ENCODE peak calls at places on chromosomes 4 and X, in nine cellular contexts. Q is uterus; J is AG04450; C is endothelial cell; G is mesothelial cell of epicardium; P is IMR-90; V is AG04449; F is CD8-positive, alpha-beta T cell; B is upper lobe of left lung. H is an unnamed sample.

GRCh38 chr4:118173956-118174355 is 139.7 kb downstream of the NDST3 start:
- DNase-seq in Q (no peak), J (peak; percentile 82), C (no peak), G (no peak), P (peak; percentile 96), V (peak; percentile 77), F (no peak), B (no peak), H (no peak)

GRCh38 chrX:68503830-68504229 is 5.0 kb downstream of the YIPF6 start:
- DNase-seq in Q (no peak), J (no peak), C (no peak), G (no peak), P (peak; percentile 17), V (no peak), F (no peak), B (no peak), H (no peak)

GRCh38 chrX:63958134-63958865 is 173.3 kb upstream of the ARHGEF9 start:
- DNase-seq in Q (no peak), J (no peak), C (no peak), G (no peak), P (no peak), V (no peak), F (no peak), B (no peak), H (no peak)

GRCh38 chrX:129980540-129981206 is 1.8 kb upstream of the BCORL1 start:
- DNase-seq in Q (peak; percentile 71), J (no peak), C (no peak), G (peak; percentile 32), P (no peak), V (no peak), F (no peak), B (peak; percentile 91), H (no peak)

GRCh38 chrX:119870626-119871131 is 854 bp downstream of the RNF113A start:
- DNase-seq in Q (no peak), J (no peak), C (peak; percentile 5), G (no peak), P (peak; percentile 23), V (no peak), F (peak; percentile 44), B (no peak), H (no peak)

GRCh38 chrX:123254457-123254856 is 70.4 kb downstream of the GRIA3 start:
- DNase-seq in Q (no peak), J (no peak), C (no peak), G (no peak), P (no peak), V (no peak), F (no peak), B (no peak), H (no peak)

GRCh38 chrX:69073721-69074120 is 91.5 kb downstream of the PJA1 start:
- DNase-seq in Q (peak; percentile 4), J (no peak), C (no peak), G (no peak), P (no peak), V (no peak), F (no peak), B (no peak), H (no peak)

GRCh38 chrX:38887222-38887621 is 86.0 kb downstream of the MID1IP1 start:
- DNase-seq in Q (no peak), J (no peak), C (no peak), G (no peak), P (no peak), V (no peak), F (no peak), B (no peak), H (no peak)

GRCh38 chr4:55162396-55162795 is 37.0 kb upstream of the KDR start:
- DNase-seq in Q (no peak), J (no peak), C (no peak), G (no peak), P (no peak), V (no peak), F (no peak), B (no peak), H (no peak)

GRCh38 chr4:141884070-141884469 is 247.7 kb downstream of the IL15 start:
- DNase-seq in Q (no peak), J (no peak), C (no peak), G (no peak), P (no peak), V (no peak), F (no peak), B (no peak), H (no peak)

GRCh38 chr4:39614487-39615162 is 24.0 kb downstream of the SMIM14 start:
- DNase-seq in Q (no peak), J (no peak), C (no peak), G (no peak), P (peak; percentile 87), V (no peak), F (no peak), B (no peak), H (no peak)

GRCh38 chrX:153973127-153974002 is 811 bp downstream of the TMEM187 start:
- DNase-seq in Q (no peak), J (no peak), C (no peak), G (no peak), P (no peak), V (no peak), F (no peak), B (no peak), H (no peak)

GRCh38 chrX:65035451-65035779 is 59.2 kb upstream of the ZC4H2 start:
- DNase-seq in Q (peak; percentile 25), J (no peak), C (peak; percentile 22), G (no peak), P (peak; percentile 21), V (no peak), F (no peak), B (peak; percentile 19), H (no peak)

GRCh38 chrX:44904542-44905115 is 31.6 kb downstream of the KDM6A start:
- DNase-seq in Q (no peak), J (no peak), C (no peak), G (no peak), P (no peak), V (no peak), F (no peak), B (no peak), H (no peak)
- TF ChIP-seq CTCF in Q (no peak), J (peak; percentile 35), C (no peak), G (no peak), P (no peak), V (no peak), F (no peak), B (no peak), H (no peak)

GRCh38 chr4:104063341-104063740 is 343.6 kb upstream of the TACR3 start:
- DNase-seq in Q (no peak), J (no peak), C (no peak), G (no peak), P (no peak), V (no peak), F (no peak), B (no peak), H (no peak)

GRCh38 chr4:104066533-104066932 is 346.7 kb upstream of the TACR3 start:
- DNase-seq in Q (no peak), J (no peak), C (no peak), G (no peak), P (no peak), V (no peak), F (no peak), B (no peak), H (no peak)

DNA sequence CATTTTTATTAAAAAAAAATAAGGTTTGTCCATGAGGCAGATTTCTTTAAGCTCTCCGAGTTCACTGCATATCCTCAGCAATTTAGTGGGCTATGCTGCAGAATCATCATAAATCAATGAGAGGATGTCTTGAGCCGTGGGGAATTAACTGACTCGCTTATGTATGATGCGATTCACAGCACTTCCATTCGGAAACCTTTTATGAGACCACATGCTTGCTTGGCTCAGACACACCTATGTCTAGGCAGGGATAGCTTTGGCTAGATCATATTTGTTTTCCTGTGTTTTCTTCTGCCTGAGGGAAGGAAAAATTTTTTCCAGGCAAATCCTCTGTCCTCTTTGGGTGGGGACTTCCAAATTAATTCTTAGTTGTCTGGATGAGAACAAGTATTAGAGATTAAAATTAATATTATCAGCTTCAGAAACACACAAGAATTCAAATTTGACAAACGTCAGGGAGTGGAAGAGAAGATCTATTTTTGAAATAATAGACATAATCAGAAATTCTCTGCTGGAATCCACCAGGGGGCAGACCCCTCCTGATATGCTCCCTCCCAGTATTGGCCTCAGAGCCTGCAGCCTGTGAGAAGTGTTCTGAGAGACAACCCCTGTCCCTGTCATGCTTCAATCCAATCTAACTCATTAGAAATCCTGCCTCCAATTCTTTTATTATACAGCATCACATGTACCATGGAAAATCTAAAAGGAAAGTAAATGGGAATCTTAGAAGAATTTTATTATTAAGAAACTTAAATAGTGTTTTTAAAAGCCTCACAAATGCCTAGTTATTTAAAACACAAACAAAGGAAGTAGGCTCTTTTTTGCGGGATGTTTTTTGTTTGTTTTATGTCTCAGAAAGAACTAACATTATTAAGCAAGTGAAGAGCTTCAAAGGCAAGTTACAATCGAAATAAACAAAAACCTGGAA is 345.1 kb upstream of the TACR3 start:
- DNase-seq in Q (no peak), J (no peak), C (peak; percentile 65), G (peak; percentile 40), P (no peak), V (no peak), F (no peak), B (no peak), H (no peak)
- TF ChIP-seq CTCF in Q (peak; percentile 14), J (no peak), C (peak; percentile 90), G (peak; percentile 82), P (no peak), V (no peak), F (no peak), B (peak; percentile 43), H (peak; percentile 57)

GRCh38 chrX:150625875-150626274 is 57.5 kb downstream of the MTM1 start:
- DNase-seq in Q (no peak), J (no peak), C (no peak), G (no peak), P (no peak), V (no peak), F (no peak), B (no peak), H (no peak)
- TF ChIP-seq CTCF in Q (no peak), J (no peak), C (no peak), G (no peak), P (no peak), V (no peak), F (no peak), B (no peak), H (no peak)

GRCh38 chr4:113109106-113109740 is 59.8 kb downstream of the ANK2 start:
- DNase-seq in Q (no peak), J (no peak), C (no peak), G (no peak), P (no peak), V (no peak), F (no peak), B (no peak), H (no peak)

GRCh38 chr4:113101669-113102068 is 52.2 kb downstream of the ANK2 start:
- DNase-seq in Q (no peak), J (no peak), C (no peak), G (no peak), P (peak; percentile 5), V (peak; percentile 2), F (no peak), B (no peak), H (no peak)

GRCh38 chr4:113103556-113103955 is 54.1 kb downstream of the ANK2 start:
- DNase-seq in Q (no peak), J (no peak), C (no peak), G (no peak), P (no peak), V (no peak), F (no peak), B (no peak), H (no peak)

DNA sequence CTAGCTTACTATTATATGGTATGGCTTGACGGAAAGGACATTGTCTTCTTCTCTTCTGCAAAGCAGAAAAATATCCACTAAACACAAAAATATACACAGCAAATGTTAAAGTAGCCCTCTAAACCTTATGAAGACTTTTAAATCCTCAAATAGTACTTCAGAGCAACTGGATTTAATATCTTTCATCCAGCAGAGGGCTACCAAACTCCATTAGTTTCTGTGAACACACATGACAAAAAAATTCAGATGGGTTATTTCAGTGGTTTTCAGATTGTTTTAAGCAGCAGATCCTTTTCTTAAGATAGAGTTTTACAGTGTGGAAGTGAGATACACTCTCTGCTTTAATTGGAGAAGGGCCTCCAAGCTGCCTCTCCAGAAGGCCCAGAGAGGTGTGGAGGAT is 56.6 kb downstream of the ANK2 start:
- DNase-seq in Q (no peak), J (peak; percentile 4), C (no peak), G (no peak), P (peak; percentile 40), V (peak; percentile 10), F (no peak), B (no peak), H (no peak)
- TF ChIP-seq CTCF in Q (peak; percentile 31), J (peak; percentile 32), C (peak; percentile 38), G (peak; percentile 50), P (peak; percentile 46), V (peak; percentile 19), F (no peak), B (peak; percentile 26), H (peak; percentile 67)